ENCODE peak calls at places on chromosomes 1 and 21, in nine cellular contexts. R is neural crest cell; I is CD8-positive, alpha-beta T cell; K is endothelial cell of umbilical vein; U is uterus; V is Calu3; O is AG04450; M is IMR-90; G is mucosa of descending colon. N is an unnamed sample.

GRCh38 chr1:162878000-162878596 is 17.1 kb upstream of the CCDC190 start:
- DNase-seq in M (peak), K (peak), U (peak), O (peak), I (no peak), G (peak), V (peak), R (peak), N (peak)

GRCh38 chr1:178168535-178168934 is 74.6 kb downstream of the RASAL2 start:
- DNase-seq in U (no peak), R (no peak), O (peak), G (no peak), I (no peak), M (peak), V (no peak), K (no peak), N (no peak)

GRCh38 chr1:927741-928140 is 4.0 kb downstream of the SAMD11 start:
- DNase-seq in K (no peak), M (no peak), G (no peak), I (no peak), O (no peak), U (no peak), V (no peak), R (no peak), N (no peak)

GRCh38 chr1:44460107-44460885 is 55.2 kb downstream of the RNF220 start:
- DNase-seq in U (no peak), R (no peak), G (no peak), I (no peak), K (no peak), O (no peak), V (no peak), M (no peak), N (peak)

GRCh38 chr1:200279810-200280411 is 129.9 kb downstream of the ZNF281 start:
- DNase-seq in I (no peak), R (peak), U (no peak), G (no peak), V (peak), M (peak), K (peak), O (peak), N (peak)

GRCh38 chr1:43344267-43344666 is 6.6 kb downstream of the MPL start:
- DNase-seq in O (no peak), I (no peak), V (no peak), R (no peak), U (no peak), K (peak), G (no peak), M (no peak), N (no peak)

GRCh38 chr1:202207292-202207691 is 13.7 kb downstream of the LGR6 start:
- DNase-seq in R (no peak), I (no peak), K (peak), V (no peak), U (no peak), G (no peak), M (peak), O (no peak), N (no peak)

GRCh38 chr1:109714661-109715372 is 2.8 kb downstream of the GSTM5 start:
- DNase-seq in K (no peak), U (no peak), G (no peak), I (no peak), V (no peak), R (no peak), M (no peak), O (no peak), N (no peak)

GRCh38 chr1:110610741-110611286 is 4.7 kb upstream of the KCNA2 start:
- DNase-seq in U (no peak), K (no peak), O (no peak), V (no peak), I (no peak), M (no peak), R (no peak), G (no peak), N (no peak)

GRCh38 chr1:223886516-223886921 is 40.8 kb upstream of the TP53BP2 start:
- DNase-seq in I (no peak), U (no peak), V (no peak), M (no peak), K (no peak), G (no peak), O (no peak), R (no peak), N (no peak)

GRCh38 chr1:37052120-37052519 is 17.8 kb upstream of the GRIK3 start:
- DNase-seq in G (no peak), O (no peak), R (no peak), V (no peak), I (no peak), K (no peak), U (no peak), M (peak), N (no peak)

GRCh38 chr1:178119623-178120022 is 25.7 kb downstream of the RASAL2 start:
- DNase-seq in M (no peak), I (no peak), U (no peak), O (no peak), R (no peak), V (peak), K (no peak), G (no peak), N (no peak)

GRCh38 chr1:180927841-180928240 is 15.1 kb downstream of the KIAA1614 start:
- DNase-seq in O (no peak), R (no peak), K (no peak), I (no peak), V (no peak), U (no peak), M (peak), G (no peak), N (peak)

GRCh38 chr1:215405211-215405610 is 161.9 kb upstream of the KCTD3 start:
- DNase-seq in G (no peak), M (peak), R (no peak), O (no peak), K (peak), I (no peak), U (no peak), V (no peak), N (no peak)

GRCh38 chr1:15714438-15715136 is 21.5 kb upstream of the SLC25A34 start:
- DNase-seq in U (peak), O (peak), I (no peak), G (no peak), K (no peak), M (peak), V (no peak), R (no peak), N (no peak)

GRCh38 chr1:48109390-48110009 is 112.3 kb upstream of the TRABD2B start:
- DNase-seq in K (peak), O (peak), M (peak), U (no peak), R (peak), G (no peak), I (no peak), V (peak), N (no peak)

GRCh38 chr1:8094481-8095241 is 68.6 kb upstream of the ERRFI1 start:
- DNase-seq in U (no peak), I (no peak), K (peak), G (peak), M (peak), O (no peak), V (no peak), R (no peak), N (no peak)

GRCh38 chr1:21124846-21125245 is 51.9 kb downstream of the EIF4G3 start:
- DNase-seq in I (no peak), V (no peak), K (no peak), G (no peak), U (no peak), R (no peak), M (peak), O (peak), N (no peak)

GRCh38 chr1:36321119-36321951 is 2.1 kb downstream of the EVA1B start:
- DNase-seq in V (no peak), M (peak), U (peak), R (peak), G (peak), K (no peak), I (no peak), O (peak), N (no peak)

GRCh38 chr1:180923024-180923841 is 10.5 kb downstream of the KIAA1614 start:
- DNase-seq in I (no peak), V (no peak), O (no peak), M (peak), K (no peak), U (no peak), R (no peak), G (no peak), N (peak)

GRCh38 chr1:177448652-177449351 is 278.0 kb downstream of the BRINP2 start:
- DNase-seq in V (no peak), R (no peak), O (no peak), I (no peak), U (peak), M (no peak), K (no peak), G (no peak), N (no peak)

GRCh38 chr1:64941466-64942117 is 24.8 kb downstream of the JAK1 start:
- DNase-seq in U (no peak), V (no peak), R (no peak), I (no peak), K (no peak), G (no peak), O (no peak), M (no peak), N (no peak)

GRCh38 chr1:244427647-244428046 is 24.1 kb downstream of the ADSS2 start:
- DNase-seq in G (no peak), M (no peak), R (no peak), V (no peak), K (no peak), I (no peak), U (no peak), O (no peak), N (no peak)

GRCh38 chr21:44337941-44338895 is 972 bp downstream of the CFAP410 start:
- DNase-seq in O (no peak), I (no peak), M (peak), K (peak), R (peak), V (peak), U (peak), G (peak), N (peak)
- TF ChIP-seq CTCF in O (peak), I (no peak), M (peak), K (peak), R (peak), V (no peak), U (no peak), G (peak), N (peak)

GRCh38 chr1:9247894-9248293 is 13.3 kb downstream of the H6PD start:
- DNase-seq in M (no peak), K (no peak), R (no peak), V (no peak), G (no peak), U (no peak), O (no peak), I (no peak), N (no peak)

GRCh38 chr1:9246215-9246614 is 11.6 kb downstream of the H6PD start:
- DNase-seq in M (no peak), I (no peak), V (no peak), R (no peak), O (no peak), K (no peak), U (no peak), G (no peak), N (no peak)

GRCh38 chr1:9248341-9249262 is 14.0 kb downstream of the H6PD start:
- DNase-seq in K (no peak), U (peak), V (no peak), O (no peak), I (no peak), M (no peak), G (no peak), R (no peak), N (no peak)

GRCh38 chr1:9245661-9246060 is 11.1 kb downstream of the H6PD start:
- DNase-seq in G (no peak), M (no peak), R (no peak), K (no peak), V (no peak), I (no peak), U (no peak), O (no peak), N (no peak)

DNA sequence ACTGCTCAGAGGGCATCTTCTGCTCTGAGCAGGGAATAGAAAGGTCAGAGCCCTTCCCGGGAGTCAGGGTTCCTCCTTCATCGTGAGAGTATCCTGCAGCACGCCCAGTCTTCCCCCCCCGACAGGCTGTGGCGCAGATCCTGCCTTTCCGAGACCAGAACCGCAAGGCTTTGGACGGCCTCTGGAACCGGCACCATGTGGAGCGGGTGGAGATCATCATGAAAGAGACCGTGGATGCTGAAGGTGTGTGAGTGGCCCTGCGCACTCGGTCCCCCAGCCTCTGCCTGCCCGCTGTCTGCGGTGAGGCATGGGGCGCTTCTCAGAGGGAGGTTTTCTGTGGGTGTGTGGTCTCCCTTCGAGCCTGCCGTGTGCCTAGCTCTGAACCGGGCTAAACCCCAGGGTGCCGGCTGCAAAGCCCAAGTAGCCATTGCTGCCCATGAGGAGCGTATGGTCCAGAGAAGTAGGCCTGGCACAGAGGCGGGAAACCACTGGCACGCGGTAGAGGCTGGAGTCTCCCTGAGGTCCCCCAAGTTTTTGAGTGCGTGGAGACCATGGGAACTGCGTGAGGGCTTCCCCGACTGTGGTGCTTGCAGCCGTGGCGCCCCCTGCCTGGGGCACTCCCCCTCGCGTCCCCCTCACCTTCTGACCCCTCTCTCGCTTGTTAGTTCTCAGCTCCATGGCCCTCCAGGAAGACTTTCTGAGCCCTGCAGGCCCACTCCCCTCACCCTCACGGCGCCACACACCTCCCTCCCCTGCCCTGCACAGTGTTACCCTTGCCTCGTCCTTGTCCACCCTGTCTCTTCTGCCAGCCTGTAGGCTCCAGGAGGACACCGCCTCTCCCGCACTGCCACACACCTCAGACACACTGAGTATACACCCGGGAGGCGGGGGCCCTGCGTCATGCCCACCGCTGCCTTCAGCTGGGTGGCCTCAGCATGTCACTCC is 12.5 kb downstream of the H6PD start:
- DNase-seq in V (no peak), M (no peak), G (no peak), U (no peak), O (no peak), R (no peak), I (no peak), K (no peak), N (no peak)
- TF ChIP-seq CTCF in V (no peak), M (no peak), G (no peak), U (no peak), O (no peak), R (no peak), I (no peak), K (no peak), N (peak)

GRCh38 chr1:160346953-160347352 is 3.8 kb downstream of the NCSTN start:
- DNase-seq in I (no peak), O (no peak), G (no peak), V (no peak), R (no peak), K (no peak), U (no peak), M (no peak), N (no peak)

GRCh38 chr1:160353223-160353622 is 10.0 kb downstream of the NCSTN start:
- DNase-seq in K (no peak), M (peak), I (no peak), R (no peak), O (no peak), V (no peak), U (no peak), G (no peak), N (no peak)

GRCh38 chr1:160354388-160354985 is 11.3 kb downstream of the NCSTN start:
- DNase-seq in K (no peak), V (peak), I (no peak), M (peak), R (peak), G (no peak), U (no peak), O (no peak), N (peak)

GRCh38 chr1:160352555-160352954 is 9.4 kb downstream of the NCSTN start:
- DNase-seq in G (no peak), O (no peak), V (no peak), I (no peak), R (no peak), U (no peak), M (no peak), K (no peak), N (no peak)

DNA sequence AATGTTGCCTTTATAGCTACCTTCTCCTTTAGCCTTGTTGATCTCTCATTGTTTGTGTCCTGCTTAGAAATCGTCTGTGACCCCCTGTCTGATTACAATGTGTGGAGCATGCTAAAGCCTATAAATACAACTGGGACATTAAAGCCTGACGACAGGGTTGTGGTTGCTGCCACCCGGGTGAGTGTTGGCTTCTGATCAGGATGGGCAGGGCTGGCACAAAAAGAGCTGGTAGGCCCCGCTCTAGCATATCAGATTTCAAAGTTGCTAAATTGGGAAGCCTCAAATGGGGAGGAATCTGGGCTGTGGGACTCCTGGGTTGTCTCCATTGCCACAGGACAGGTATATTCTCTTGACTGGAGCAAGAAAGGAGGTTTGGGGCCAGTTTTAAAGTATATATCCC is 8.4 kb downstream of the NCSTN start:
- DNase-seq in K (no peak), M (no peak), R (no peak), U (no peak), I (no peak), G (no peak), O (no peak), V (no peak), N (no peak)
- TF ChIP-seq CTCF in K (no peak), M (no peak), R (no peak), U (no peak), I (no peak), G (no peak), O (no peak), V (no peak), N (no peak)

GRCh38 chr1:169288011-169288414 is 79.6 kb downstream of the NME7 start:
- DNase-seq in V (no peak), G (no peak), M (peak), O (no peak), I (no peak), R (no peak), K (peak), U (no peak), N (no peak)
- TF ChIP-seq CTCF in V (no peak), G (no peak), M (no peak), O (no peak), I (no peak), R (no peak), K (no peak), U (no peak), N (no peak)

GRCh38 chr1:115040501-115040900 is 10.9 kb downstream of the TSHB start:
- DNase-seq in K (no peak), V (no peak), I (no peak), G (no peak), O (no peak), U (no peak), R (no peak), M (no peak), N (no peak)
- TF ChIP-seq CTCF in K (no peak), V (no peak), I (no peak), G (no peak), O (no peak), U (no peak), R (no peak), M (no peak), N (peak)